ENCODE peak calls at places on chromosomes 16 and 17, in seven cellular contexts. One of them, this sample, is unnamed.

GRCh38 chr17:5418858-5419355 is 555 bp downstream of the NUP88 start:
- DNase-seq in coronary artery: no peak
- DNase-seq in heart right ventricle: no peak
- DNase-seq in psoas muscle: no peak
- DNase-seq in activated naive CD4-positive, alpha-beta T cell treated with anti-CD3 and anti-CD28 coated beads, Interleukin-2, amount 10 ng/mL, durations not matched to agents 7 days and 5 days: peak
- DNase-seq in KBM-7: peak
- DNase-seq in mammary epithelial cell: peak
- DNase-seq in this sample: peak

GRCh38 chr16:17370233-17371013 is 100.3 kb downstream of the XYLT1 start:
- DNase-seq in coronary artery: no peak
- DNase-seq in heart right ventricle: no peak
- DNase-seq in psoas muscle: no peak
- DNase-seq in activated naive CD4-positive, alpha-beta T cell treated with anti-CD3 and anti-CD28 coated beads, Interleukin-2, amount 10 ng/mL, durations not matched to agents 7 days and 5 days: no peak
- DNase-seq in KBM-7: no peak
- DNase-seq in mammary epithelial cell: no peak
- DNase-seq in this sample: no peak

GRCh38 chr17:78200451-78200850 is 13.3 kb downstream of the AFMID start:
- DNase-seq in coronary artery: no peak
- DNase-seq in heart right ventricle: no peak
- DNase-seq in psoas muscle: no peak
- DNase-seq in activated naive CD4-positive, alpha-beta T cell treated with anti-CD3 and anti-CD28 coated beads, Interleukin-2, amount 10 ng/mL, durations not matched to agents 7 days and 5 days: no peak
- DNase-seq in KBM-7: no peak
- DNase-seq in mammary epithelial cell: no peak
- DNase-seq in this sample: no peak

GRCh38 chr16:50974438-50975036 is 176.5 kb downstream of the SALL1 start:
- DNase-seq in coronary artery: no peak
- DNase-seq in heart right ventricle: no peak
- DNase-seq in psoas muscle: no peak
- DNase-seq in activated naive CD4-positive, alpha-beta T cell treated with anti-CD3 and anti-CD28 coated beads, Interleukin-2, amount 10 ng/mL, durations not matched to agents 7 days and 5 days: no peak
- DNase-seq in KBM-7: no peak
- DNase-seq in mammary epithelial cell: no peak
- DNase-seq in this sample: no peak

GRCh38 chr16:76653390-76654026 is 376.3 kb downstream of the CNTNAP4 start:
- DNase-seq in coronary artery: no peak
- DNase-seq in heart right ventricle: no peak
- DNase-seq in psoas muscle: no peak
- DNase-seq in activated naive CD4-positive, alpha-beta T cell treated with anti-CD3 and anti-CD28 coated beads, Interleukin-2, amount 10 ng/mL, durations not matched to agents 7 days and 5 days: no peak
- DNase-seq in KBM-7: peak
- DNase-seq in mammary epithelial cell: peak
- DNase-seq in this sample: peak

GRCh38 chr17:16281351-16281750 is 64.3 kb downstream of the PIGL start:
- DNase-seq in coronary artery: no peak
- DNase-seq in heart right ventricle: no peak
- DNase-seq in psoas muscle: no peak
- DNase-seq in activated naive CD4-positive, alpha-beta T cell treated with anti-CD3 and anti-CD28 coated beads, Interleukin-2, amount 10 ng/mL, durations not matched to agents 7 days and 5 days: no peak
- DNase-seq in KBM-7: no peak
- DNase-seq in mammary epithelial cell: peak
- DNase-seq in this sample: no peak

GRCh38 chr17:18184143-18185007 is 747 bp downstream of the ALKBH5 start:
- DNase-seq in coronary artery: peak
- DNase-seq in heart right ventricle: peak
- DNase-seq in psoas muscle: peak
- DNase-seq in activated naive CD4-positive, alpha-beta T cell treated with anti-CD3 and anti-CD28 coated beads, Interleukin-2, amount 10 ng/mL, durations not matched to agents 7 days and 5 days: peak
- DNase-seq in KBM-7: peak
- DNase-seq in mammary epithelial cell: peak
- DNase-seq in this sample: no peak

GRCh38 chr16:89402962-89403361 is 87.4 kb downstream of the ANKRD11 start:
- DNase-seq in coronary artery: no peak
- DNase-seq in heart right ventricle: no peak
- DNase-seq in psoas muscle: no peak
- DNase-seq in activated naive CD4-positive, alpha-beta T cell treated with anti-CD3 and anti-CD28 coated beads, Interleukin-2, amount 10 ng/mL, durations not matched to agents 7 days and 5 days: peak
- DNase-seq in KBM-7: peak
- DNase-seq in mammary epithelial cell: no peak
- DNase-seq in this sample: no peak

GRCh38 chr17:19311421-19312215 is 50.9 kb downstream of the B9D1 start:
- DNase-seq in coronary artery: no peak
- DNase-seq in heart right ventricle: no peak
- DNase-seq in psoas muscle: no peak
- DNase-seq in activated naive CD4-positive, alpha-beta T cell treated with anti-CD3 and anti-CD28 coated beads, Interleukin-2, amount 10 ng/mL, durations not matched to agents 7 days and 5 days: no peak
- DNase-seq in KBM-7: no peak
- DNase-seq in mammary epithelial cell: no peak
- DNase-seq in this sample: no peak

GRCh38 chr17:35871415-35871814 is 2.7 kb upstream of the HEATR9 start:
- DNase-seq in coronary artery: no peak
- DNase-seq in heart right ventricle: no peak
- DNase-seq in psoas muscle: no peak
- DNase-seq in activated naive CD4-positive, alpha-beta T cell treated with anti-CD3 and anti-CD28 coated beads, Interleukin-2, amount 10 ng/mL, durations not matched to agents 7 days and 5 days: peak
- DNase-seq in KBM-7: peak
- DNase-seq in mammary epithelial cell: no peak
- DNase-seq in this sample: no peak

GRCh38 chr16:54930034-54930938 is at the start of gene IRX5:
- DNase-seq in coronary artery: peak
- DNase-seq in heart right ventricle: peak
- DNase-seq in psoas muscle: peak
- DNase-seq in activated naive CD4-positive, alpha-beta T cell treated with anti-CD3 and anti-CD28 coated beads, Interleukin-2, amount 10 ng/mL, durations not matched to agents 7 days and 5 days: peak
- DNase-seq in KBM-7: peak
- DNase-seq in mammary epithelial cell: peak
- DNase-seq in this sample: peak

GRCh38 chr17:56593741-56594527 is 435 bp downstream of the NOG start:
- DNase-seq in coronary artery: peak
- DNase-seq in heart right ventricle: peak
- DNase-seq in psoas muscle: peak
- DNase-seq in activated naive CD4-positive, alpha-beta T cell treated with anti-CD3 and anti-CD28 coated beads, Interleukin-2, amount 10 ng/mL, durations not matched to agents 7 days and 5 days: peak
- DNase-seq in KBM-7: peak
- DNase-seq in mammary epithelial cell: peak
- DNase-seq in this sample: no peak

GRCh38 chr16:75192606-75193264 is 14.2 kb downstream of the CTRB2 start:
- DNase-seq in coronary artery: no peak
- DNase-seq in heart right ventricle: no peak
- DNase-seq in psoas muscle: no peak
- DNase-seq in activated naive CD4-positive, alpha-beta T cell treated with anti-CD3 and anti-CD28 coated beads, Interleukin-2, amount 10 ng/mL, durations not matched to agents 7 days and 5 days: no peak
- DNase-seq in KBM-7: no peak
- DNase-seq in mammary epithelial cell: no peak
- DNase-seq in this sample: no peak

GRCh38 chr17:45915263-45915662 is 20.9 kb downstream of the MAPT start:
- DNase-seq in coronary artery: no peak
- DNase-seq in heart right ventricle: no peak
- DNase-seq in psoas muscle: no peak
- DNase-seq in activated naive CD4-positive, alpha-beta T cell treated with anti-CD3 and anti-CD28 coated beads, Interleukin-2, amount 10 ng/mL, durations not matched to agents 7 days and 5 days: no peak
- DNase-seq in KBM-7: no peak
- DNase-seq in mammary epithelial cell: no peak
- DNase-seq in this sample: no peak

GRCh38 chr16:27355610-27356009 is 41.8 kb downstream of the IL4R start:
- DNase-seq in coronary artery: no peak
- DNase-seq in heart right ventricle: peak
- DNase-seq in psoas muscle: peak
- DNase-seq in activated naive CD4-positive, alpha-beta T cell treated with anti-CD3 and anti-CD28 coated beads, Interleukin-2, amount 10 ng/mL, durations not matched to agents 7 days and 5 days: peak
- DNase-seq in KBM-7: peak
- DNase-seq in mammary epithelial cell: no peak
- DNase-seq in this sample: no peak

GRCh38 chr16:82954224-82954929 is 327.6 kb downstream of the CDH13 start:
- DNase-seq in coronary artery: no peak
- DNase-seq in heart right ventricle: no peak
- DNase-seq in psoas muscle: no peak
- DNase-seq in activated naive CD4-positive, alpha-beta T cell treated with anti-CD3 and anti-CD28 coated beads, Interleukin-2, amount 10 ng/mL, durations not matched to agents 7 days and 5 days: no peak
- DNase-seq in KBM-7: no peak
- DNase-seq in mammary epithelial cell: no peak
- DNase-seq in this sample: no peak

GRCh38 chr16:72234372-72234771 is 62.4 kb upstream of the PMFBP1 start:
- DNase-seq in coronary artery: no peak
- DNase-seq in heart right ventricle: no peak
- DNase-seq in psoas muscle: no peak
- DNase-seq in activated naive CD4-positive, alpha-beta T cell treated with anti-CD3 and anti-CD28 coated beads, Interleukin-2, amount 10 ng/mL, durations not matched to agents 7 days and 5 days: no peak
- DNase-seq in KBM-7: no peak
- DNase-seq in mammary epithelial cell: no peak
- DNase-seq in this sample: no peak

GRCh38 chr16:61179571-61179970 is 856.7 kb downstream of the CDH8 start:
- DNase-seq in coronary artery: no peak
- DNase-seq in heart right ventricle: no peak
- DNase-seq in psoas muscle: no peak
- DNase-seq in activated naive CD4-positive, alpha-beta T cell treated with anti-CD3 and anti-CD28 coated beads, Interleukin-2, amount 10 ng/mL, durations not matched to agents 7 days and 5 days: no peak
- DNase-seq in KBM-7: no peak
- DNase-seq in mammary epithelial cell: no peak
- DNase-seq in this sample: no peak

GRCh38 chr16:85678821-85679220 is 9.9 kb downstream of the GINS2 start:
- DNase-seq in coronary artery: no peak
- DNase-seq in heart right ventricle: no peak
- DNase-seq in psoas muscle: no peak
- DNase-seq in activated naive CD4-positive, alpha-beta T cell treated with anti-CD3 and anti-CD28 coated beads, Interleukin-2, amount 10 ng/mL, durations not matched to agents 7 days and 5 days: no peak
- DNase-seq in KBM-7: no peak
- DNase-seq in mammary epithelial cell: no peak
- DNase-seq in this sample: no peak

GRCh38 chr17:53757559-53757958 is 65.2 kb upstream of the KIF2B start:
- DNase-seq in coronary artery: no peak
- DNase-seq in heart right ventricle: no peak
- DNase-seq in psoas muscle: no peak
- DNase-seq in activated naive CD4-positive, alpha-beta T cell treated with anti-CD3 and anti-CD28 coated beads, Interleukin-2, amount 10 ng/mL, durations not matched to agents 7 days and 5 days: no peak
- DNase-seq in KBM-7: no peak
- DNase-seq in mammary epithelial cell: no peak
- DNase-seq in this sample: no peak

GRCh38 chr17:62675260-62675659 is 47.8 kb downstream of the MRC2 start:
- DNase-seq in coronary artery: no peak
- DNase-seq in heart right ventricle: no peak
- DNase-seq in psoas muscle: peak
- DNase-seq in activated naive CD4-positive, alpha-beta T cell treated with anti-CD3 and anti-CD28 coated beads, Interleukin-2, amount 10 ng/mL, durations not matched to agents 7 days and 5 days: no peak
- DNase-seq in KBM-7: no peak
- DNase-seq in mammary epithelial cell: no peak
- DNase-seq in this sample: no peak

GRCh38 chr17:61475726-61476125 is 23.5 kb downstream of the TBX4 start:
- DNase-seq in coronary artery: no peak
- DNase-seq in heart right ventricle: no peak
- DNase-seq in psoas muscle: no peak
- DNase-seq in activated naive CD4-positive, alpha-beta T cell treated with anti-CD3 and anti-CD28 coated beads, Interleukin-2, amount 10 ng/mL, durations not matched to agents 7 days and 5 days: no peak
- DNase-seq in KBM-7: no peak
- DNase-seq in mammary epithelial cell: peak
- DNase-seq in this sample: no peak

GRCh38 chr17:29176500-29177351 is 3.5 kb downstream of the MYO18A start:
- DNase-seq in coronary artery: no peak
- DNase-seq in heart right ventricle: peak
- DNase-seq in psoas muscle: peak
- DNase-seq in activated naive CD4-positive, alpha-beta T cell treated with anti-CD3 and anti-CD28 coated beads, Interleukin-2, amount 10 ng/mL, durations not matched to agents 7 days and 5 days: peak
- DNase-seq in KBM-7: peak
- DNase-seq in mammary epithelial cell: peak
- DNase-seq in this sample: no peak

GRCh38 chr16:24174977-24175376 is 81.2 kb upstream of the CACNG3 start:
- DNase-seq in coronary artery: no peak
- DNase-seq in heart right ventricle: no peak
- DNase-seq in psoas muscle: no peak
- DNase-seq in activated naive CD4-positive, alpha-beta T cell treated with anti-CD3 and anti-CD28 coated beads, Interleukin-2, amount 10 ng/mL, durations not matched to agents 7 days and 5 days: no peak
- DNase-seq in KBM-7: no peak
- DNase-seq in mammary epithelial cell: no peak
- DNase-seq in this sample: no peak

GRCh38 chr17:48002920-48003685 is 32.2 kb downstream of the CDK5RAP3 start:
- DNase-seq in coronary artery: no peak
- DNase-seq in heart right ventricle: no peak
- DNase-seq in psoas muscle: no peak
- DNase-seq in activated naive CD4-positive, alpha-beta T cell treated with anti-CD3 and anti-CD28 coated beads, Interleukin-2, amount 10 ng/mL, durations not matched to agents 7 days and 5 days: no peak
- DNase-seq in KBM-7: no peak
- DNase-seq in mammary epithelial cell: no peak
- DNase-seq in this sample: peak